ENCODE peak calls at places on chromosomes 6 and 20, in four cellular contexts. B is H1, J is neuronal stem cell, K is mesenchymal stem cell. Z is an unnamed sample.

GRCh38 chr6:79536615-79536968 is 638 bp downstream of the LCA5 start:
- DNase-seq in K (peak), J (no peak), B (no peak), Z (no peak)

GRCh38 chr20:23647346-23647745 is 9.6 kb upstream of the CST3 start:
- DNase-seq in J (no peak), B (no peak), K (no peak), Z (no peak)

GRCh38 chr6:19719691-19720127 is 117.5 kb upstream of the ID4 start:
- DNase-seq in K (peak), J (peak), B (peak), Z (peak)

GRCh38 chr6:111484655-111484974 is 1.6 kb upstream of the REV3L start:
- DNase-seq in K (peak), B (no peak), J (no peak), Z (no peak)

GRCh38 chr6:2203264-2203663 is 42.1 kb downstream of the GMDS start:
- DNase-seq in K (no peak), J (no peak), B (no peak), Z (no peak)

GRCh38 chr6:85676086-85676729 is 33.5 kb upstream of the SYNCRIP start:
- DNase-seq in J (no peak), K (peak), B (no peak), Z (no peak)

GRCh38 chr20:22453244-22454080 is 130.9 kb downstream of the FOXA2 start:
- DNase-seq in J (no peak), K (no peak), B (no peak), Z (no peak)

GRCh38 chr6:21533678-21534077 is 59.9 kb upstream of the SOX4 start:
- DNase-seq in J (no peak), K (no peak), B (no peak), Z (no peak)

GRCh38 chr6:163428373-163428772 is 13.9 kb downstream of the QKI start:
- DNase-seq in K (no peak), J (no peak), B (no peak), Z (no peak)

GRCh38 chr6:43246301-43247114 is 3.2 kb downstream of the TTBK1 start:
- DNase-seq in K (no peak), B (peak), J (peak), Z (peak)

GRCh38 chr6:35311390-35312075 is 13.9 kb downstream of the DEF6 start:
- DNase-seq in B (no peak), K (no peak), J (no peak), Z (peak)

GRCh38 chr20:63044605-63045004 is 37.8 kb upstream of the BHLHE23 start:
- DNase-seq in J (no peak), K (no peak), B (no peak), Z (no peak)

GRCh38 chr20:61733891-61734732 is 331.6 kb downstream of the TAF4 start:
- DNase-seq in K (no peak), B (no peak), J (no peak), Z (no peak)

GRCh38 chr20:61734733-61735502 is 330.8 kb downstream of the TAF4 start:
- DNase-seq in J (no peak), K (no peak), B (no peak), Z (no peak)

GRCh38 chr20:61732511-61733210 is 333.0 kb downstream of the TAF4 start:
- DNase-seq in B (no peak), K (no peak), J (no peak), Z (no peak)

GRCh38 chr20:61731363-61732181 is 334.1 kb downstream of the TAF4 start:
- DNase-seq in K (peak), B (no peak), J (no peak), Z (no peak)

GRCh38 chr20:61733216-61733615 is 332.5 kb downstream of the TAF4 start:
- DNase-seq in B (no peak), J (no peak), K (no peak), Z (no peak)
- H3K4me2 ChIP-seq in B (no peak), J (no peak), K (no peak), Z (no peak)

GRCh38 chr6:52330470-52330869 is 31.5 kb upstream of the PAQR8 start:
- DNase-seq in J (no peak), K (no peak), B (no peak), Z (no peak)
- H2BK12ac ChIP-seq in J (no peak), K (no peak), B (no peak), Z (no peak)

DNA sequence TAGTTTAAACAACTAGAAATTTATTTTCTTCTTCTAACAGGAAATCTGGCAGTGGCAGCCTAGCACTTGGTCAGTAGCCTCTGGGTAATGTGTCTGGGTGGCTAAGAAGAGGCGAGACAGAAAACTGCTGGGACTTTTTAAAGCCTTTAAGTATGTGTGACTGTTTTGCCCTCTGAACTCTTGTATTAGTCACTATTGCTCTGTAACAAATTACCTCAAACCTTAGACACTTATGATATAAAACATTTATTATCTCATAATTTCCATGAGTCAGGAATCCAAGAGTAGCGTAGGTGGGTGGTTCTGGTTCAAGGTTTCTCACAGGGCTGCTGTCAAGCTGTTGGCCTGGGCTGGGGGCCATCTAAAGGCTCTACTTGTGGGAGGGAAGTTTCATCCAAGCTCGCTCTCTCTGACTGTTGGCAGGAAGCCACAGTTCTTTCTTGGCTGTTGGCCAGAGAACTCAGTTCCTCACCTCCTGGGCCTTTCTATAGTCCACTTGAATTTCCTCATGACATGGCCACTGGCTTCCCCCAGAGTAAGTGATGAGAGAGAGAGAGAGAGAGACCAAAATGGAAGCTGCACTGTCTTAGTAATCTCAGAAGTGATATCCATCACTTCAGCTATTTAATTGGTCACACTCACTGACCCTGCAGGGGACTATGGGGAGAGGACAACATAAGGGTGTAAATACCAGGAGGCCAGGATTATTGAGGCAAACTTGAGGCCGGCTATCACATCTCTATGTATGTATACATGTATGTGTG is 17.4 kb upstream of the TBC1D22B start:
- DNase-seq in J (no peak), K (peak), B (no peak), Z (no peak)
- H2BK15ac ChIP-seq in J (no peak), K (peak), B (no peak), Z (no peak)

GRCh38 chr6:13273931-13274706 is 54.2 kb downstream of the TBC1D7 start:
- DNase-seq in B (no peak), K (no peak), J (no peak), Z (no peak)
- H3K4me2 ChIP-seq in B (no peak), K (no peak), J (no peak), Z (no peak)

GRCh38 chr6:18241208-18241836 is 23.0 kb downstream of the DEK start:
- DNase-seq in J (no peak), B (no peak), K (no peak), Z (no peak)
- H2BK12ac ChIP-seq in J (no peak), B (no peak), K (no peak), Z (no peak)

DNA sequence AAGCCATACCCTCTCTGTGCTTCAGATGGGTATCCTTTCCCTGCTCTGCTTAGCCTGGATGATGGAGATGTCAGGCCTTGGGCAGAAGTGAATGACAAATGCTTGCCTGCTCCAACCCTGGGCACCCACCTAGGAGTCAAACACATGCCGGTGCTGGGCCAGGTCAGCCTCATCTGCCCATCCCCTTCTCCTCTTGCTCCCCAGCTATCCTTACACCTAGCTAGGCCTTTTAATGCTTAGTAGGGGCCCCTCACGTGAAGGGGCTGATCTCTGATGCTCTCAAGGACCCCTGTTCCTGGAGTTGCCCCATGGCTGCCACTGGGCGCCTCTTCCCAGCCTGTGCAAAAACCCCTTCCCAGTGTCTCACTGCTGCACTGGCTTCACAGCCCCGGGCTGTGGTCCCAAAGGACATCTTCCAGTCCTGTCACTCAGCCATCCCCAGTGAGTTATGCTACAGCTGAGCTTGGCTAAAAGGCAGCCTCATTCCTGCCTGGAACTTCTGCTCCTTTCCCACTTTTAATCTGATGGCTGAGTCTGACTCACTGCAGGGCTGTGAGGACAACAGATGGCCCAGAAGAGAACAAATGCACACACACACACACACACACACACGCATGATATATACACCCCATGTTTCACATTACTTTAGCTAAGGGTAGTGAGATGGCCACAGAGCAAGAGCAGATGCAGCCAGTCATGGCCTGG is 12.8 kb upstream of the SDCBP2 start:
- DNase-seq in J (no peak), B (peak), K (peak), Z (peak)
- H2BK15ac ChIP-seq in J (no peak), B (no peak), K (peak), Z (no peak)

Z was measured in H9.